ENCODE peak calls at places on chromosomes 4 and X, in eight cellular contexts. X, J, B, P, S, T, M and U are unnamed samples.

GRCh38 chrX:20056704-20057103 is 60.0 kb downstream of the MAP7D2 start:
- DNase-seq in J (no peak), S (no peak), B (no peak), P (no peak), M (peak), T (no peak), X (no peak), U (peak)

GRCh38 chrX:40434947-40435346 is 145.8 kb upstream of the ATP6AP2 start:
- DNase-seq in P (no peak), S (no peak), J (no peak), T (peak), X (peak), M (peak), B (no peak), U (no peak)

GRCh38 chr4:56414135-56414675 is 21.2 kb downstream of the PPAT start:
- DNase-seq in X (no peak), M (no peak), S (no peak), J (no peak), T (no peak), P (no peak), B (no peak), U (no peak)

GRCh38 chr4:47270226-47270888 is 193.1 kb downstream of the COMMD8 start:
- DNase-seq in P (no peak), T (no peak), S (no peak), X (no peak), J (no peak), M (no peak), B (no peak), U (no peak)

GRCh38 chr4:40515398-40516293 is 114.0 kb downstream of the RBM47 start:
- DNase-seq in J (no peak), S (peak), X (peak), P (no peak), B (no peak), M (no peak), T (no peak), U (no peak)

GRCh38 chrX:125137521-125137920 is 182.2 kb upstream of the TEX13C start:
- DNase-seq in M (no peak), X (no peak), J (no peak), S (no peak), T (no peak), P (no peak), B (no peak), U (no peak)

GRCh38 chr4:110733901-110734300 is 111.0 kb upstream of the PITX2 start:
- DNase-seq in P (no peak), B (no peak), J (no peak), T (no peak), X (no peak), M (no peak), S (no peak), U (no peak)

GRCh38 chr4:71214578-71214977 is 124.2 kb upstream of the SLC4A4 start:
- DNase-seq in P (no peak), B (no peak), J (no peak), M (no peak), X (no peak), T (no peak), S (no peak), U (no peak)

GRCh38 chrX:135345328-135345645 is 36.0 kb downstream of the ETDC start:
- DNase-seq in J (peak), S (no peak), P (no peak), T (peak), B (no peak), X (peak), M (no peak), U (peak)

GRCh38 chrX:68571292-68572256 is 72.7 kb downstream of the YIPF6 start:
- DNase-seq in M (no peak), P (no peak), S (no peak), B (peak), X (no peak), J (peak), T (no peak), U (peak)

GRCh38 chrX:40108959-40109287 is 11.2 kb upstream of the BCOR start:
- DNase-seq in B (no peak), M (no peak), J (peak), P (peak), T (peak), X (peak), S (peak), U (peak)

GRCh38 chr4:169900241-169900845 is 125.9 kb downstream of the MFAP3L start:
- DNase-seq in T (no peak), B (no peak), J (no peak), M (no peak), X (no peak), S (no peak), P (no peak), U (no peak)

GRCh38 chrX:23742693-23743622 is at the start of gene ACOT9:
- DNase-seq in T (peak), M (peak), B (peak), S (peak), X (peak), P (peak), J (peak), U (peak)

GRCh38 chr4:33071552-33071951 is 2351.4 kb downstream of the PCDH7 start:
- DNase-seq in J (no peak), P (no peak), S (no peak), X (no peak), B (no peak), T (no peak), M (no peak), U (no peak)

GRCh38 chrX:29461039-29461438 is 754.3 kb upstream of the MAGEB2 start:
- DNase-seq in S (no peak), B (no peak), T (no peak), J (no peak), M (no peak), P (no peak), X (no peak), U (no peak)

GRCh38 chr4:37977471-37978452 is 17.6 kb downstream of the PTTG2 start:
- DNase-seq in P (peak), M (peak), S (peak), B (peak), X (peak), T (peak), J (peak), U (peak)

GRCh38 chr4:150656882-150657281 is 74.9 kb downstream of the MAB21L2 start:
- DNase-seq in J (no peak), M (no peak), P (no peak), B (no peak), T (no peak), X (no peak), S (no peak), U (no peak)

GRCh38 chr4:133474511-133474910 is 325.4 kb downstream of the PCDH10 start:
- DNase-seq in J (no peak), S (no peak), M (no peak), P (no peak), T (no peak), X (no peak), B (no peak), U (no peak)

GRCh38 chr4:121726642-121727268 is 30.0 kb upstream of the ANXA5 start:
- DNase-seq in B (peak), S (peak), P (no peak), X (no peak), M (peak), J (peak), T (peak), U (peak)

GRCh38 chr4:5956285-5957021 is 61.8 kb downstream of the C4orf50 start:
- DNase-seq in T (peak), X (peak), P (no peak), J (no peak), M (peak), B (no peak), S (no peak), U (no peak)

GRCh38 chrX:10199212-10199611 is 42.4 kb downstream of the CLCN4 start:
- DNase-seq in J (no peak), P (no peak), B (no peak), M (no peak), X (peak), T (no peak), S (peak), U (no peak)

GRCh38 chr4:78069309-78069708 is 12.2 kb downstream of the FRAS1 start:
- DNase-seq in S (no peak), X (no peak), J (no peak), M (no peak), T (no peak), B (no peak), P (no peak), U (no peak)

GRCh38 chr4:13548059-13548983 is 4.0 kb upstream of the NKX3-2 start:
- DNase-seq in T (peak), S (no peak), M (no peak), J (no peak), B (no peak), P (no peak), X (no peak), U (no peak)

GRCh38 chr4:86359944-86360478 is at the start of gene MAPK10:
- DNase-seq in T (peak), B (no peak), J (peak), X (peak), S (peak), M (no peak), P (peak), U (no peak)

GRCh38 chr4:61200991-61201526 is 933 bp downstream of the ADGRL3 start:
- DNase-seq in T (peak), M (peak), J (peak), B (no peak), S (no peak), X (peak), P (peak), U (peak)

GRCh38 chrX:74931214-74931613 is 6.0 kb upstream of the NEXMIF start:
- DNase-seq in J (no peak), B (no peak), S (no peak), M (no peak), T (no peak), X (no peak), P (no peak), U (no peak)

GRCh38 chr4:126766266-126766665 is 866.5 kb upstream of the INTU start:
- DNase-seq in S (no peak), M (no peak), T (no peak), X (no peak), P (no peak), J (no peak), B (no peak), U (no peak)

GRCh38 chr4:126757219-126757618 is 875.5 kb upstream of the INTU start:
- DNase-seq in P (no peak), M (no peak), T (no peak), S (no peak), J (peak), X (no peak), B (no peak), U (no peak)

GRCh38 chr4:126762651-126763247 is 870.0 kb upstream of the INTU start:
- DNase-seq in T (no peak), P (no peak), S (no peak), J (no peak), B (no peak), X (no peak), M (no peak), U (no peak)

GRCh38 chr4:126758493-126758892 is 874.3 kb upstream of the INTU start:
- DNase-seq in P (no peak), J (no peak), X (no peak), M (no peak), B (no peak), T (no peak), S (no peak), U (no peak)

DNA sequence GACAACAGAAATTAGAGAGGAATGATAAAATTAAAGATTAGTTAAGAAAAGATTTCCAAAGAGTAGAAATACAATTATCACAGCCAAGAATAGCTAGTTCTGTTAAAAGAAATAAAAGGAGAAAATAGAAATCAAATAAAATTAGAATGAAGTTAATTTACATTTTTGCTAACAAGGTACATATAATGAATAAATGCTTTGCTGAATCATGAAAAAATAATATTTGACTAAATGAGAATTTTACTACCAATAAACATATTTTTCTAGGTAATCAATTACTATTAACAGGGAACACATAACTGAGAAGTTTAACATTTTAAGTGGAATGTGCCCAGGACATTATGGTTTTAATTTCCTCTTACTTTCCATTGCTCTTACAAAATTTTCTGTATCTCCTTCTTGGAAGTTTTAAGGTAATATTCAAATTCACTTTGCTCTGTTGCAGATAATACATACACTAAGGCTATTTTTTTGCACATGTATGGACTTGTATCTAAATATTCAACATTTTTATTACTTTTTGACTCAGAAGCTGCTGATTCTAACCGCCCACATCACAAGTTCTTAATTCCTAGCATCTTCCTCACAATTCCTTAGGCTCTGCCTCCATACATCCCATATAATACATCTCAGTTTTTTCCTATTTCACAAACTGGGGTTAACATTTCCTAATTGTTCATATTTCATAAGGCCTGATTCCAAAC is 870.7 kb upstream of the INTU start:
- DNase-seq in S (no peak), M (no peak), T (no peak), X (no peak), B (no peak), J (no peak), P (no peak), U (peak)
- TF ChIP-seq CTCF in S (no peak), M (no peak), T (no peak), X (no peak), B (no peak), J (no peak), P (no peak), U (no peak)

GRCh38 chrX:150508018-150508417 is 60.4 kb upstream of the MTM1 start:
- DNase-seq in M (no peak), T (no peak), P (no peak), J (no peak), X (peak), S (no peak), B (no peak), U (no peak)

GRCh38 chrX:150507251-150507856 is 61.1 kb upstream of the MTM1 start:
- DNase-seq in S (no peak), T (no peak), M (no peak), B (no peak), J (no peak), P (no peak), X (peak), U (no peak)

GRCh38 chrX:150506020-150506419 is 62.4 kb upstream of the MTM1 start:
- DNase-seq in S (no peak), T (no peak), B (no peak), J (no peak), P (no peak), M (no peak), X (no peak), U (no peak)

GRCh38 chrX:150504399-150505186 is 63.8 kb upstream of the MTM1 start:
- DNase-seq in T (peak), S (no peak), X (peak), M (peak), P (no peak), B (no peak), J (no peak), U (no peak)

GRCh38 chrX:150506486-150506885 is 61.9 kb upstream of the MTM1 start:
- DNase-seq in P (no peak), B (no peak), J (no peak), T (no peak), X (no peak), M (no peak), S (no peak), U (no peak)
- H3K27ac ChIP-seq in P (peak), B (no peak), J (no peak), T (no peak), X (peak), M (no peak), S (no peak), U (no peak)

DNA sequence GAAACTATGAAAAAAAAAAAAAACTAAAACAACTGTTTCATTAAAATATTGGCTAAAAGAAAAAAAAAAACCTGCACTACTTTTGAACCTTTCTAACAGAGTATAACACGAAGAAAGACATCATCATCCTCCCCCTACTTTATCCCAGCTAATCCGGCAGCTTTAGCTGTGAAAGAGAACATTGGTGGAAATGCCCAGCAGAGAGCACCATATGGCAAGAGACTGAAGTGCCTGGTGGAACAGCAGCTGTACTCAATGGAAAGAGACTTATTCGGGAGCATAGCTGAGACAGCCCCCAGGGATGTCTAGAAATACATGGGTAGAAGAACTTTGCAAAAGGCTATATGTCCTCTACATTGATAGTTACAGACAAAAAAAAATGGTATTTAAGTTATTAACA is 30.3 kb downstream of the STPG2 start:
- DNase-seq in J (peak), S (peak), X (no peak), T (no peak), M (peak), P (no peak), B (peak), U (no peak)
- TF ChIP-seq CTCF in J (peak), S (peak), X (peak), T (peak), M (peak), P (no peak), B (peak), U (peak)

GRCh38 chr4:139861471-139861870 is 195.9 kb downstream of the MGST2 start:
- DNase-seq in S (no peak), J (no peak), X (peak), M (peak), B (no peak), T (no peak), P (no peak), U (no peak)
- H3K27ac ChIP-seq in S (no peak), J (no peak), X (no peak), M (no peak), B (no peak), T (no peak), P (no peak), U (no peak)

DNA sequence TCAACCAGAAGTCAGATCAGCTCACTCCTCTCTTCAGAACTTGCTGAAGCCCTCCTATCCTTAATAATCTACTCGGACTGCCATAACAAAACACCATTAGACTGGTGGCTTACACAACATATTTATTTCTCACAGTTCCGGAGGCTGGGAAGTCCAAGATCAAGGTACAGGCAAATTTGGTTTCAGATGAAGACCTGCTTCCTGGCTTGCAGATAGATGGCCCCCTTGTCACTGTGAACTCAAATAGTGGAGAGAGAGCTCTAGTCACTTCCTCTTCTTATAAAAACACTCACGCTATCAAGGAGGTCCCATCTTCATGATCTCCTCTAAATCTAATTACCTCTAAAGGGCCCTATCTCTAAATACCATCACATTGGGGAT is 125.1 kb downstream of the CAMK2D start:
- DNase-seq in S (peak), J (no peak), T (no peak), P (no peak), M (no peak), B (no peak), X (no peak), U (no peak)
- TF ChIP-seq CTCF in S (peak), J (no peak), T (no peak), P (no peak), M (peak), B (no peak), X (no peak), U (no peak)

GRCh38 chrX:8820910-8821527 is 19.8 kb upstream of the FAM9A start:
- DNase-seq in J (no peak), M (peak), T (no peak), P (no peak), B (no peak), S (no peak), X (no peak), U (no peak)
- H3K27ac ChIP-seq in J (no peak), M (no peak), T (no peak), P (no peak), B (no peak), S (no peak), X (no peak), U (no peak)

GRCh38 chr4:184510431-184510830 is 36.1 kb upstream of the IRF2 start:
- DNase-seq in P (no peak), T (no peak), S (no peak), J (no peak), B (no peak), M (no peak), X (no peak), U (no peak)

GRCh38 chr4:184503869-184504300 is 29.5 kb upstream of the IRF2 start:
- DNase-seq in S (peak), J (peak), B (no peak), X (no peak), M (no peak), P (no peak), T (no peak), U (no peak)

GRCh38 chr4:184511156-184511555 is 36.8 kb upstream of the IRF2 start:
- DNase-seq in M (no peak), P (no peak), T (no peak), B (no peak), J (no peak), X (no peak), S (no peak), U (no peak)

GRCh38 chr4:184504385-184504784 is 30.0 kb upstream of the IRF2 start:
- DNase-seq in B (no peak), T (no peak), S (no peak), J (no peak), P (no peak), M (no peak), X (no peak), U (no peak)

DNA sequence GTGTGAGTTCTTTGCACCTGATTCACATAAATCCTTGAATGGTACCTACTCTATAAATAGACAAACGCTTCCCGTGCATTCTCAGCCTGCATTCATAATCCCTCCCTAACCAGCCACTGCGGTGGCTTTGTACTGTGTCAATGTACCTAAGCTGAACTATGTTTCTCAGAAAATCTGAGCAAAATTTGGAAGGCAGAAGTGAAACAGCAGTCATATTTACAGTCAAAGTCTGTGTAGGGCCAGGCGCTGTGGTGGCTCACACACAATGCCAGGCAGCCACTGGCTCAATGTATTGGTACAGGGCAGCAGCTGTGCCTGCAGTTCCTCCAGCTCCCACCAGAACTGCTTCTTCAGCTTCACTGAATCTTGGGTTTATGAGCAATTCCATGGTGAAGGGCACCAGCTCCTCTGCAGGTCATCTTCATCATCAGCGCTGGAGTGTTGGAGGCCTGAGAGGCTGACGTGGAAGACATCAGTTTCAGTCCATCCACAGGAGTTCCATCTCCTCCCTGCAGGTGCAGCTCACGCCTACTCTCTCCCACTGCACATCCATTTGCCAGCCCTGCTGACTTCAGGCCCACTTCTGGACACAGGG is 32.3 kb upstream of the IRF2 start:
- DNase-seq in S (peak), T (peak), P (no peak), J (no peak), B (no peak), M (peak), X (no peak), U (no peak)
- TF ChIP-seq CTCF in S (peak), T (peak), P (no peak), J (peak), B (peak), M (peak), X (no peak), U (no peak)

GRCh38 chrX:133376422-133376821 is 38.9 kb downstream of the GPC4 start:
- DNase-seq in M (no peak), B (no peak), T (no peak), S (no peak), P (no peak), X (no peak), J (no peak), U (no peak)
- H3K27ac ChIP-seq in M (no peak), B (no peak), T (no peak), S (no peak), P (no peak), X (no peak), J (no peak), U (no peak)

GRCh38 chr4:76963136-76963477 is 13.6 kb downstream of the SEPTIN11 start:
- DNase-seq in P (no peak), S (no peak), M (no peak), T (no peak), J (no peak), B (no peak), X (no peak), U (no peak)

GRCh38 chr4:76956961-76957738 is 7.6 kb downstream of the SEPTIN11 start:
- DNase-seq in J (no peak), M (no peak), S (no peak), X (peak), B (no peak), T (no peak), P (no peak), U (no peak)

GRCh38 chr4:76958891-76959290 is 9.3 kb downstream of the SEPTIN11 start:
- DNase-seq in T (no peak), M (no peak), P (no peak), J (no peak), X (no peak), B (no peak), S (no peak), U (no peak)

GRCh38 chr4:76962406-76963135 is 13.0 kb downstream of the SEPTIN11 start:
- DNase-seq in P (no peak), J (no peak), X (no peak), T (no peak), B (no peak), M (no peak), S (no peak), U (no peak)

GRCh38 chr4:76960014-76960413 is 10.5 kb downstream of the SEPTIN11 start:
- DNase-seq in B (no peak), T (no peak), J (no peak), S (no peak), M (no peak), X (no peak), P (no peak), U (no peak)
- TF ChIP-seq CTCF in B (no peak), T (no peak), J (no peak), S (no peak), M (no peak), X (no peak), P (no peak), U (no peak)